ENCODE peak calls at places on chromosomes 13 and 19, in five cellular contexts. C is IMR-90, F is H1, Y is A549, L is HepG2. I is an unnamed sample.

GRCh38 chr19:47564081-47564480 is 8.9 kb downstream of the ZNF541 start:
- DNase-seq in L (peak), F (no peak), Y (no peak), C (no peak), I (no peak)

GRCh38 chr19:16266586-16266942 is 58.1 kb upstream of the KLF2 start:
- DNase-seq in L (no peak), F (no peak), Y (no peak), C (no peak), I (no peak)

GRCh38 chr13:80454245-80454644 is 113.3 kb upstream of the SPRY2 start:
- DNase-seq in F (no peak), Y (no peak), C (peak), L (no peak), I (no peak)

GRCh38 chr13:35672611-35673010 is 196.1 kb upstream of the MAB21L1 start:
- DNase-seq in C (peak), L (no peak), Y (no peak), F (no peak), I (no peak)

GRCh38 chr13:88617176-88617575 is 946.0 kb downstream of the SLITRK5 start:
- DNase-seq in C (no peak), L (no peak), F (no peak), Y (no peak), I (no peak)

GRCh38 chr13:43363156-43363918 is 340.0 kb downstream of the DNAJC15 start:
- DNase-seq in C (peak), L (no peak), F (no peak), Y (no peak), I (no peak)

GRCh38 chr19:53101518-53101917 is 1.7 kb downstream of the ZNF160 start:
- DNase-seq in L (no peak), C (peak), Y (no peak), F (no peak), I (peak)

GRCh38 chr19:12035220-12036172 is at the start of gene ZNF433:
- DNase-seq in Y (no peak), C (peak), F (peak), L (peak), I (peak)

GRCh38 chr13:34207334-34207733 is 389.4 kb downstream of the RFC3 start:
- DNase-seq in L (no peak), F (no peak), C (peak), Y (peak), I (no peak)

GRCh38 chr13:23378009-23378632 is 55.4 kb downstream of the SACS start:
- DNase-seq in F (no peak), C (peak), L (no peak), Y (peak), I (no peak)

GRCh38 chr19:28493881-28494280 is 719.1 kb downstream of the UQCRFS1 start:
- DNase-seq in L (no peak), Y (no peak), C (no peak), F (no peak), I (no peak)

GRCh38 chr19:45528744-45529453 is 21.6 kb downstream of the VASP start:
- DNase-seq in Y (peak), F (peak), C (no peak), L (no peak), I (peak)

GRCh38 chr19:42288881-42289555 is 12.9 kb upstream of the PRR19 start:
- DNase-seq in F (no peak), C (no peak), Y (no peak), L (no peak), I (no peak)

GRCh38 chr19:16627194-16627927 is 643 bp downstream of the MED26 start:
- DNase-seq in L (peak), C (no peak), F (no peak), Y (no peak), I (no peak)

GRCh38 chr19:49847731-49848696 is 2.9 kb upstream of the PTOV1 start:
- DNase-seq in L (no peak), F (no peak), C (peak), Y (no peak), I (peak)

GRCh38 chr19:19655051-19655594 is 8.4 kb downstream of the ATP13A1 start:
- DNase-seq in C (no peak), L (no peak), Y (no peak), F (no peak), I (no peak)

GRCh38 chr13:33208290-33208990 is 77.1 kb downstream of the STARD13 start:
- DNase-seq in F (no peak), Y (no peak), C (no peak), L (no peak), I (no peak)

GRCh38 chr19:29596885-29597525 is 9.1 kb upstream of the POP4 start:
- DNase-seq in L (peak), C (peak), Y (peak), F (no peak), I (no peak)

GRCh38 chr19:2428027-2428690 is 773 bp upstream of the TIMM13 start:
- DNase-seq in L (no peak), F (no peak), C (peak), Y (no peak), I (no peak)

GRCh38 chr13:31909889-31910551 is 121.6 kb upstream of the FRY start:
- DNase-seq in F (no peak), C (peak), L (peak), Y (peak), I (peak)

GRCh38 chr19:38975861-38976271 is 324 bp upstream of the FBXO17 start:
- DNase-seq in Y (peak), C (peak), L (peak), F (no peak), I (no peak)

GRCh38 chr19:15113245-15114152 is 6.3 kb downstream of the SYDE1 start:
- DNase-seq in Y (peak), C (no peak), F (no peak), L (peak), I (no peak)

GRCh38 chr13:44218501-44219240 is 155.0 kb upstream of the SERP2 start:
- DNase-seq in C (no peak), F (no peak), L (no peak), Y (no peak), I (no peak)

GRCh38 chr19:8259922-8260247 is 48.3 kb downstream of the CD320 start:
- DNase-seq in Y (no peak), F (no peak), C (no peak), L (no peak), I (no peak)

GRCh38 chr13:47474845-47475244 is 526.2 kb downstream of the SUCLA2 start:
- DNase-seq in L (no peak), F (no peak), Y (no peak), C (no peak), I (no peak)

GRCh38 chr13:32147976-32148375 is 116.4 kb downstream of the FRY start:
- DNase-seq in L (no peak), C (no peak), F (no peak), Y (no peak), I (no peak)

GRCh38 chr13:114226088-114226487 is 8.6 kb upstream of the CDC16 start:
- DNase-seq in L (no peak), C (no peak), Y (no peak), F (no peak), I (no peak)

GRCh38 chr13:114224201-114224600 is 10.5 kb upstream of the CDC16 start:
- DNase-seq in L (no peak), C (no peak), Y (no peak), F (no peak), I (no peak)

GRCh38 chr13:114219406-114219805 is 15.3 kb upstream of the CDC16 start:
- DNase-seq in L (no peak), Y (no peak), F (no peak), C (no peak), I (no peak)

GRCh38 chr13:114225610-114226009 is 9.1 kb upstream of the CDC16 start:
- DNase-seq in F (no peak), L (no peak), C (no peak), Y (no peak), I (no peak)

GRCh38 chr13:114222461-114222968 is 12.2 kb upstream of the CDC16 start:
- DNase-seq in L (peak), C (peak), F (no peak), Y (no peak), I (peak)
- TF ChIP-seq MAFK in L (peak), C (peak), F (no peak), Y (peak), I (peak)

DNA sequence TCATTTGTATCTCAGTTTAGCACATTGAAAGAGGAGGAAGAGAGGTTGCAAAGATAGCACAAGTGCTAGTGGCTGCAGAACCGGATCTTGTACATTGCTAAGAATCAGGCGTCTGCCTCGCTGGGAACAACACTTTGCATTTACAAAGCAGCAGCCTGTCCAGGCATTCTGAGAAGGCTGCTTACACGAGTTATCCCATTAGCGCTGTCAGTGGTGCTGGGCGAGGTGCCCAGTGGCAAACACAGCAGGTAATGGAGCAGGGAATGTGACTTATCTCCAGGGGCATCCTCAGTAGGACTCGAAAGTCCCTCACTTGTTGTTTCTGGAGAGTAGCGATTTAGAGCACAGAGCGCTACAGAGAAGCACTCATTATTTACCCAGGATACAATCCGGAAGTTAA is 209.6 kb downstream of the OLFM4 start:
- DNase-seq in F (no peak), C (no peak), L (no peak), Y (no peak), I (no peak)
- TF ChIP-seq MAFK in F (no peak), C (no peak), L (no peak), Y (no peak), I (no peak)

GRCh38 chr13:99895999-99896695 is 75.4 kb downstream of the ZIC5 start:
- DNase-seq in L (no peak), F (no peak), C (no peak), Y (no peak), I (no peak)
- TF ChIP-seq MAFK in L (no peak), F (no peak), C (no peak), Y (no peak), I (no peak)

GRCh38 chr13:98150836-98151489 is 8.1 kb downstream of the FARP1 start:
- DNase-seq in Y (no peak), L (no peak), F (no peak), C (no peak), I (no peak)
- TF ChIP-seq MAFK in Y (no peak), L (no peak), F (no peak), C (no peak), I (no peak)